ENCODE peak calls at places on chromosomes 16 and 17, in six cellular contexts. R, M, N, X, J and Q are unnamed samples.

GRCh38 chr16:58027341-58028167 is 2.0 kb downstream of the MMP15 start:
- DNase-seq in J (no peak), R (no peak), M (peak; percentile 36), X (no peak), N (no peak), Q (no peak)

GRCh38 chr17:77723909-77724875 is 234.3 kb upstream of the TNRC6C start:
- DNase-seq in N (no peak), J (peak; percentile 66), M (no peak), R (no peak), X (no peak), Q (peak; percentile 4)

GRCh38 chr17:81869221-81870154 is 1.6 kb downstream of the ARHGDIA start:
- DNase-seq in J (no peak), N (no peak), X (no peak), M (no peak), R (no peak), Q (peak; percentile 81)

GRCh38 chr16:56851671-56852400 is 13.2 kb upstream of the SLC12A3 start:
- DNase-seq in N (no peak), M (no peak), R (no peak), J (no peak), X (no peak), Q (no peak)

GRCh38 chr17:10114931-10115535 is 83.4 kb downstream of the GAS7 start:
- DNase-seq in J (no peak), R (peak; percentile 91), X (peak; percentile 94), N (peak; percentile 38), M (no peak), Q (peak; percentile 52)

GRCh38 chr17:81386646-81387234 is 8.5 kb upstream of the BAHCC1 start:
- DNase-seq in N (no peak), X (no peak), J (no peak), M (no peak), R (no peak), Q (no peak)

GRCh38 chr16:63289834-63290460 is 1253.7 kb upstream of the CDH8 start:
- DNase-seq in R (no peak), N (no peak), M (no peak), X (no peak), J (peak; percentile 55), Q (peak; percentile 19)

GRCh38 chr17:8893621-8894020 is 26.1 kb upstream of the PIK3R6 start:
- DNase-seq in J (no peak), M (no peak), R (no peak), N (no peak), X (no peak), Q (no peak)

GRCh38 chr16:85037050-85037410 is 9.4 kb downstream of the KIAA0513 start:
- DNase-seq in J (no peak), R (peak; percentile 21), M (peak; percentile 96), N (no peak), X (peak; percentile 72), Q (no peak)

GRCh38 chr17:774320-774584 is 7.8 kb downstream of the GLOD4 start:
- DNase-seq in N (no peak), R (no peak), M (no peak), X (no peak), J (no peak), Q (no peak)

GRCh38 chr16:53495325-53495724 is 7.7 kb downstream of the AKTIP start:
- DNase-seq in N (no peak), J (no peak), M (no peak), R (no peak), X (no peak), Q (no peak)

GRCh38 chr16:63530208-63530607 is 1494.0 kb upstream of the CDH8 start:
- DNase-seq in J (no peak), N (no peak), M (no peak), X (no peak), R (no peak), Q (no peak)

GRCh38 chr17:20995873-20996723 is 46.7 kb downstream of the USP22 start:
- DNase-seq in J (no peak), X (no peak), N (no peak), R (no peak), M (no peak), Q (no peak)

GRCh38 chr17:76408037-76408849 is 23.8 kb downstream of the SPHK1 start:
- DNase-seq in R (peak; percentile 27), N (peak; percentile 54), M (peak; percentile 42), X (peak; percentile 23), J (peak; percentile 65), Q (peak; percentile 78)

GRCh38 chr17:81483085-81483861 is 29.3 kb downstream of the ACTG1 start:
- DNase-seq in R (no peak), N (no peak), M (no peak), J (no peak), X (no peak), Q (peak; percentile 80)

GRCh38 chr16:71351558-71351901 is 7.0 kb upstream of the CALB2 start:
- DNase-seq in J (no peak), M (no peak), R (no peak), N (no peak), X (no peak), Q (no peak)

GRCh38 chr17:49676276-49676868 is 1.5 kb downstream of the SPOP start:
- DNase-seq in R (no peak), M (no peak), X (peak; percentile 78), J (peak; percentile 92), N (no peak), Q (peak; percentile 84)

DNA sequence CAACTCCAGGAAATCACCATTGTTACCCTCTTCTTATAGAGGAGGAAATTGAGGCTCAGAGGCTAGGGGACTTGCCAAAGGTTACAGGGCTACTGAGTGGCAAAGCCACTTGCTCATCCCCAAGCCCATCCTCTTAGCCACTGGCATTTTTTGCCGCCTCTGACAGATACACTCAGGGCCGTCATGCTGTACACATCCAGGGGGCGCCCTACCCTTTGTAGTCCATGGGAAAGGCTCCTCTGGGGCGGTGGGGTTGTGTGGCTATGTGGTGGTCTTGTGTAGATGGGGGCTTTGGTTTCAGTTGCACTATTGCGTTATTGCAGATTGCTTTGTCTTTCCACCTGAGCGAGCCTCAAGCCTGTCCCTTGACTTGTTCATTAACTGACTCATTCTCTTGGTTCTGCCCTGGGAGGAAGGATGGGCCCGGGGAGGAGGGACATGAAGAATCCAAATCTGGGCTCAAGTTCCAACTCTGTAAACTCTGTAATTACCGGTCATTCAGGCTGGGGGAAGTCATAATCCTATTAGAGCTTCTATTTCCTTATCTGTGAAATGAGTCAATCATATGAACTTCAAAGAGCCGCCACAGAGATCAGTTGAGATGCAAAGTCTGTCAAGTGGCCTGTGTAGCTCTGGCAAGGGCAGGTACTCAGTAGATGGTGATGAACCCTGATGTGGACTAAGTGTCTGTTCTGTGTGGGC is 2.8 kb downstream of the NOS2 start:
- DNase-seq in J (no peak), M (no peak), R (no peak), X (no peak), N (no peak), Q (no peak)
- TF ChIP-seq CTCF in J (peak; percentile 8), M (peak; percentile 26), R (no peak), X (peak; percentile 44), N (no peak), Q (no peak)

GRCh38 chr17:57402691-57403090 is 146.4 kb downstream of the MSI2 start:
- DNase-seq in N (no peak), X (no peak), R (no peak), M (no peak), J (no peak), Q (no peak)

GRCh38 chr17:57405486-57406072 is 149.3 kb downstream of the MSI2 start:
- DNase-seq in R (no peak), N (no peak), M (no peak), X (peak; percentile 8), J (no peak), Q (no peak)

GRCh38 chr17:57403241-57403640 is 146.9 kb downstream of the MSI2 start:
- DNase-seq in J (no peak), R (no peak), M (no peak), N (no peak), X (no peak), Q (no peak)

GRCh38 chr17:57404807-57405485 is 148.6 kb downstream of the MSI2 start:
- DNase-seq in M (no peak), N (no peak), X (no peak), J (no peak), R (no peak), Q (no peak)

DNA sequence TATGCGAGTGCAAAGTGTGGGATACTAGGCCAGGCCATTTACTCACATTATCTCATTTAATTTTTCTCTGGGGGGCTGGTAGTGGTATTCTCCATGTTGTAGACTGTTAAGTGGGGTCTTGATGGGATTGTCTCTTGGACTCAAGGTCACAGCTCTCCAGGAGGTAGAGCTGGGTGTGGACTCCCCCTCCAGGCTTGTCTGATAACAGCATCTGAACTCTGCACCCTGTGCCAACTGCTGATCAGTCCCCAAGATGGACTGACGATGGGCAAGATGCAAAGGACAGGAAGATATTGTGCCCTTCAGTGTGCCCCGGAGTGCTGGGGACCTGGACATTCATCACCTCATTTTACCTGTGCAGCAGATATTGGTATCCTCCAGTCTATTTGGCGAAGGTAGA is 147.8 kb downstream of the MSI2 start:
- DNase-seq in X (no peak), M (peak; percentile 18), N (no peak), R (no peak), J (no peak), Q (peak; percentile 39)
- TF ChIP-seq CTCF in X (peak; percentile 19), M (peak; percentile 48), N (no peak), R (no peak), J (peak; percentile 32), Q (peak; percentile 53)

DNA sequence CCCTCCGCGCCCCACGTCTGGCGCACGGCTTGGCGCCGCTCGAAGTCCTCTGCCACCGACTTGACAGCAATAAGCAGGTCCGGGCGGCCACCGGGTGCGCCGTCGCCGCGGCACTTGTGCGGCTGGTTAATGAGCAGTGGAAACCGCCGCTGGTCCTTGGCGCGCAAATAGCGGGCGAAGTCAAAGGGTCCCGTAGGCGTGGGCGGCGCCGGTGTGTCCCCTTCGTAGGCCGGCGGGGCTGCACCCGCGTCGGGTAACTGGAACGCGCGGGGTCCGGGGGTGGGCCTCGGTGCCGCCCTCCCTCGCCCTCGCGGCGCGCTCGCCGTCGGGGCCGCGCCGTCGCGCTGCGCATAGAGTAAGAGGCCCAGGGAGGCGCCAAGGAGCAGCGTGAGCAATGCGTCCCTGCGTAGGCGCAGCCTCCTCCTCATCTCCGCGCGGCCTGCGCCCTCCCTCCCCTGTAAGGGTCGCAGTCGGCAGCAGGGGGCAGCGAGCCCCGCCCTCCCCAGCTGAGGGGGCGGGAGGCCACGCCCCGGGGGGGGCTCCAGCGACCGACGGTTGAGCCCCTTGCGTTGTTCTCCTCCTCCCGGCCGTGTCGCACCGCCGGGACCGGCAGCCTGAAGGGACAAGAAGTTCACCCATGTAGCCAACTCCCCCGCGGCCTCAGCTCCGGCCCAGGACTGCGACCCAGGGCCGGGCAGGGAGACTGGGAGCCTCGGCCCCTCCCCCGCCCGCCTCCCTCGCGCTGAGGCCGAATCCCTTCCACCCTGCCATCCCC is 553 bp downstream of the B3GNT9 start:
- DNase-seq in X (no peak), J (peak; percentile 31), N (no peak), M (no peak), R (no peak), Q (peak; percentile 86)
- TF ChIP-seq CTCF in X (no peak), J (no peak), N (peak; percentile 5), M (no peak), R (no peak), Q (peak; percentile 16)

GRCh38 chr17:18087610-18088491 is at the start of gene DRG2:
- DNase-seq in R (peak; percentile 90), X (peak; percentile 87), M (peak; percentile 83), N (peak; percentile 82), J (peak; percentile 86), Q (peak; percentile 92)

GRCh38 chr17:18089613-18090012 is 1.9 kb downstream of the DRG2 start:
- DNase-seq in X (no peak), M (no peak), R (no peak), J (no peak), N (no peak), Q (no peak)

GRCh38 chr17:18099516-18099915 is 9.0 kb upstream of the MYO15A start:
- DNase-seq in X (no peak), J (no peak), R (no peak), N (no peak), M (no peak), Q (no peak)

GRCh38 chr17:18094409-18094807 is 6.7 kb downstream of the DRG2 start:
- DNase-seq in J (no peak), R (no peak), N (no peak), X (no peak), M (no peak), Q (no peak)

GRCh38 chr17:18093616-18094408 is 6.1 kb downstream of the DRG2 start:
- DNase-seq in X (peak; percentile 81), R (no peak), J (no peak), N (no peak), M (peak; percentile 27), Q (no peak)
- TF ChIP-seq CTCF in X (peak; percentile 77), R (no peak), J (peak; percentile 17), N (no peak), M (peak; percentile 65), Q (peak; percentile 40)